ENCODE peak calls at places on chromosomes 13 and 19, in eight cellular contexts. One of them, this sample, is unnamed.

GRCh38 chr19:39351537-39352037 is 9.4 kb downstream of the SAMD4B start:
- DNase-seq in CD8-positive, alpha-beta T cell: no peak
- DNase-seq in stimulated activated CD4-positive, alpha-beta T cell treated with anti-CD3 and anti-CD28 coated beads, Interleukin-1b, Interleukin-23, amount 100 ng/mL, for 48 hours: peak
- DNase-seq in NCI-H187: no peak
- DNase-seq in brain microvascular endothelial cell: no peak
- DNase-seq in M059J: no peak
- DNase-seq in CD4-positive, alpha-beta memory T cell: peak
- DNase-seq in cardiac muscle cell: peak
- DNase-seq in this sample: peak

GRCh38 chr13:42405665-42406390 is 133.9 kb downstream of the AKAP11 start:
- DNase-seq in CD8-positive, alpha-beta T cell: no peak
- DNase-seq in stimulated activated CD4-positive, alpha-beta T cell treated with anti-CD3 and anti-CD28 coated beads, Interleukin-1b, Interleukin-23, amount 100 ng/mL, for 48 hours: peak
- DNase-seq in NCI-H187: no peak
- DNase-seq in brain microvascular endothelial cell: peak
- DNase-seq in M059J: peak
- DNase-seq in CD4-positive, alpha-beta memory T cell: peak
- DNase-seq in cardiac muscle cell: peak
- DNase-seq in this sample: no peak

GRCh38 chr13:49893591-49893990 is 42.5 kb downstream of the SPRYD7 start:
- DNase-seq in CD8-positive, alpha-beta T cell: no peak
- DNase-seq in stimulated activated CD4-positive, alpha-beta T cell treated with anti-CD3 and anti-CD28 coated beads, Interleukin-1b, Interleukin-23, amount 100 ng/mL, for 48 hours: no peak
- DNase-seq in NCI-H187: no peak
- DNase-seq in brain microvascular endothelial cell: no peak
- DNase-seq in M059J: no peak
- DNase-seq in CD4-positive, alpha-beta memory T cell: no peak
- DNase-seq in cardiac muscle cell: no peak
- DNase-seq in this sample: no peak

GRCh38 chr13:85095887-85096286 is 703.3 kb downstream of the SLITRK6 start:
- DNase-seq in CD8-positive, alpha-beta T cell: no peak
- DNase-seq in stimulated activated CD4-positive, alpha-beta T cell treated with anti-CD3 and anti-CD28 coated beads, Interleukin-1b, Interleukin-23, amount 100 ng/mL, for 48 hours: no peak
- DNase-seq in NCI-H187: no peak
- DNase-seq in brain microvascular endothelial cell: no peak
- DNase-seq in M059J: no peak
- DNase-seq in CD4-positive, alpha-beta memory T cell: no peak
- DNase-seq in cardiac muscle cell: no peak
- DNase-seq in this sample: no peak

GRCh38 chr13:25415196-25415595 is 43.4 kb downstream of the ATP8A2 start:
- DNase-seq in CD8-positive, alpha-beta T cell: no peak
- DNase-seq in stimulated activated CD4-positive, alpha-beta T cell treated with anti-CD3 and anti-CD28 coated beads, Interleukin-1b, Interleukin-23, amount 100 ng/mL, for 48 hours: no peak
- DNase-seq in NCI-H187: peak
- DNase-seq in brain microvascular endothelial cell: no peak
- DNase-seq in M059J: no peak
- DNase-seq in CD4-positive, alpha-beta memory T cell: no peak
- DNase-seq in cardiac muscle cell: no peak
- DNase-seq in this sample: no peak

GRCh38 chr19:38478273-38478971 is 44.9 kb downstream of the RYR1 start:
- DNase-seq in CD8-positive, alpha-beta T cell: no peak
- DNase-seq in stimulated activated CD4-positive, alpha-beta T cell treated with anti-CD3 and anti-CD28 coated beads, Interleukin-1b, Interleukin-23, amount 100 ng/mL, for 48 hours: no peak
- DNase-seq in NCI-H187: no peak
- DNase-seq in brain microvascular endothelial cell: peak
- DNase-seq in M059J: peak
- DNase-seq in CD4-positive, alpha-beta memory T cell: no peak
- DNase-seq in cardiac muscle cell: peak
- DNase-seq in this sample: no peak

GRCh38 chr13:91381371-91381770 is 17.1 kb upstream of the GPC5 start:
- DNase-seq in CD8-positive, alpha-beta T cell: no peak
- DNase-seq in stimulated activated CD4-positive, alpha-beta T cell treated with anti-CD3 and anti-CD28 coated beads, Interleukin-1b, Interleukin-23, amount 100 ng/mL, for 48 hours: no peak
- DNase-seq in NCI-H187: no peak
- DNase-seq in brain microvascular endothelial cell: peak
- DNase-seq in M059J: peak
- DNase-seq in CD4-positive, alpha-beta memory T cell: no peak
- DNase-seq in cardiac muscle cell: peak
- DNase-seq in this sample: no peak

GRCh38 chr13:102680842-102681725 is 13.8 kb downstream of the METTL21C start:
- DNase-seq in CD8-positive, alpha-beta T cell: no peak
- DNase-seq in stimulated activated CD4-positive, alpha-beta T cell treated with anti-CD3 and anti-CD28 coated beads, Interleukin-1b, Interleukin-23, amount 100 ng/mL, for 48 hours: no peak
- DNase-seq in NCI-H187: no peak
- DNase-seq in brain microvascular endothelial cell: no peak
- DNase-seq in M059J: peak
- DNase-seq in CD4-positive, alpha-beta memory T cell: no peak
- DNase-seq in cardiac muscle cell: peak
- DNase-seq in this sample: no peak

GRCh38 chr19:45403781-45404556 is 900 bp downstream of the PPP1R13L start:
- DNase-seq in CD8-positive, alpha-beta T cell: no peak
- DNase-seq in stimulated activated CD4-positive, alpha-beta T cell treated with anti-CD3 and anti-CD28 coated beads, Interleukin-1b, Interleukin-23, amount 100 ng/mL, for 48 hours: peak
- DNase-seq in NCI-H187: no peak
- DNase-seq in brain microvascular endothelial cell: peak
- DNase-seq in M059J: peak
- DNase-seq in CD4-positive, alpha-beta memory T cell: peak
- DNase-seq in cardiac muscle cell: peak
- DNase-seq in this sample: peak

GRCh38 chr19:30444253-30444671 is 72.1 kb downstream of the ZNF536 start:
- DNase-seq in CD8-positive, alpha-beta T cell: no peak
- DNase-seq in stimulated activated CD4-positive, alpha-beta T cell treated with anti-CD3 and anti-CD28 coated beads, Interleukin-1b, Interleukin-23, amount 100 ng/mL, for 48 hours: no peak
- DNase-seq in NCI-H187: no peak
- DNase-seq in brain microvascular endothelial cell: no peak
- DNase-seq in M059J: no peak
- DNase-seq in CD4-positive, alpha-beta memory T cell: no peak
- DNase-seq in cardiac muscle cell: no peak
- DNase-seq in this sample: no peak

GRCh38 chr19:19113040-19113541 is 25.2 kb downstream of the TMEM161A start:
- DNase-seq in CD8-positive, alpha-beta T cell: no peak
- DNase-seq in stimulated activated CD4-positive, alpha-beta T cell treated with anti-CD3 and anti-CD28 coated beads, Interleukin-1b, Interleukin-23, amount 100 ng/mL, for 48 hours: no peak
- DNase-seq in NCI-H187: no peak
- DNase-seq in brain microvascular endothelial cell: peak
- DNase-seq in M059J: peak
- DNase-seq in CD4-positive, alpha-beta memory T cell: no peak
- DNase-seq in cardiac muscle cell: peak
- DNase-seq in this sample: no peak

GRCh38 chr13:83248751-83249150 is 633.5 kb downstream of the SLITRK1 start:
- DNase-seq in CD8-positive, alpha-beta T cell: no peak
- DNase-seq in stimulated activated CD4-positive, alpha-beta T cell treated with anti-CD3 and anti-CD28 coated beads, Interleukin-1b, Interleukin-23, amount 100 ng/mL, for 48 hours: no peak
- DNase-seq in NCI-H187: no peak
- DNase-seq in brain microvascular endothelial cell: no peak
- DNase-seq in M059J: peak
- DNase-seq in CD4-positive, alpha-beta memory T cell: no peak
- DNase-seq in cardiac muscle cell: peak
- DNase-seq in this sample: no peak

GRCh38 chr13:86725105-86725504 is 925.9 kb upstream of the SLITRK6 start:
- DNase-seq in CD8-positive, alpha-beta T cell: no peak
- DNase-seq in stimulated activated CD4-positive, alpha-beta T cell treated with anti-CD3 and anti-CD28 coated beads, Interleukin-1b, Interleukin-23, amount 100 ng/mL, for 48 hours: no peak
- DNase-seq in NCI-H187: no peak
- DNase-seq in brain microvascular endothelial cell: no peak
- DNase-seq in M059J: no peak
- DNase-seq in CD4-positive, alpha-beta memory T cell: no peak
- DNase-seq in cardiac muscle cell: no peak
- DNase-seq in this sample: no peak

GRCh38 chr19:6811378-6811777 is 38.9 kb downstream of the VAV1 start:
- DNase-seq in CD8-positive, alpha-beta T cell: no peak
- DNase-seq in stimulated activated CD4-positive, alpha-beta T cell treated with anti-CD3 and anti-CD28 coated beads, Interleukin-1b, Interleukin-23, amount 100 ng/mL, for 48 hours: no peak
- DNase-seq in NCI-H187: no peak
- DNase-seq in brain microvascular endothelial cell: no peak
- DNase-seq in M059J: no peak
- DNase-seq in CD4-positive, alpha-beta memory T cell: no peak
- DNase-seq in cardiac muscle cell: no peak
- DNase-seq in this sample: no peak

GRCh38 chr19:49889687-49890348 is 6.9 kb downstream of the IL4I1 start:
- DNase-seq in CD8-positive, alpha-beta T cell: peak
- DNase-seq in stimulated activated CD4-positive, alpha-beta T cell treated with anti-CD3 and anti-CD28 coated beads, Interleukin-1b, Interleukin-23, amount 100 ng/mL, for 48 hours: peak
- DNase-seq in NCI-H187: peak
- DNase-seq in brain microvascular endothelial cell: peak
- DNase-seq in M059J: no peak
- DNase-seq in CD4-positive, alpha-beta memory T cell: peak
- DNase-seq in cardiac muscle cell: peak
- DNase-seq in this sample: peak